ENCODE peak calls at places on chromosome 21, in ten cellular contexts. One of them, this sample, is unnamed.

GRCh38 chr21:41843584-41843983 is 35.6 kb downstream of the PRDM15 start:
- DNase-seq in ecto neural progenitor cell: no peak
- DNase-seq in bronchial epithelial cell: no peak
- DNase-seq in RWPE1: no peak
- DNase-seq in fibroblast of mammary gland: no peak
- DNase-seq in Calu3: no peak
- DNase-seq in substantia nigra: no peak
- DNase-seq in MG63: no peak
- DNase-seq in activated T-cell treated with anti-CD3 and anti-CD28 coated beads for 1 hour: no peak
- DNase-seq in type B pancreatic cell: no peak
- DNase-seq in this sample: no peak

GRCh38 chr21:34576043-34576466 is 38.9 kb downstream of the RCAN1 start:
- DNase-seq in ecto neural progenitor cell: no peak
- DNase-seq in bronchial epithelial cell: peak; percentile 95
- DNase-seq in RWPE1: peak; percentile 44
- DNase-seq in fibroblast of mammary gland: peak; percentile 62
- DNase-seq in Calu3: no peak
- DNase-seq in substantia nigra: no peak
- DNase-seq in MG63: no peak
- DNase-seq in activated T-cell treated with anti-CD3 and anti-CD28 coated beads for 1 hour: no peak
- DNase-seq in type B pancreatic cell: no peak
- DNase-seq in this sample: no peak

GRCh38 chr21:41321211-41321907 is 4.8 kb downstream of the FAM3B start:
- DNase-seq in ecto neural progenitor cell: no peak
- DNase-seq in bronchial epithelial cell: no peak
- DNase-seq in RWPE1: no peak
- DNase-seq in fibroblast of mammary gland: no peak
- DNase-seq in Calu3: no peak
- DNase-seq in substantia nigra: no peak
- DNase-seq in MG63: no peak
- DNase-seq in activated T-cell treated with anti-CD3 and anti-CD28 coated beads for 1 hour: no peak
- DNase-seq in type B pancreatic cell: no peak
- DNase-seq in this sample: no peak

GRCh38 chr21:26933448-26933847 is 33.4 kb downstream of the ADAMTS5 start:
- DNase-seq in ecto neural progenitor cell: no peak
- DNase-seq in bronchial epithelial cell: no peak
- DNase-seq in RWPE1: no peak
- DNase-seq in fibroblast of mammary gland: no peak
- DNase-seq in Calu3: no peak
- DNase-seq in substantia nigra: no peak
- DNase-seq in MG63: no peak
- DNase-seq in activated T-cell treated with anti-CD3 and anti-CD28 coated beads for 1 hour: no peak
- DNase-seq in type B pancreatic cell: no peak
- DNase-seq in this sample: no peak

GRCh38 chr21:26147535-26147934 is 23.0 kb downstream of the APP start:
- DNase-seq in ecto neural progenitor cell: no peak
- DNase-seq in bronchial epithelial cell: no peak
- DNase-seq in RWPE1: no peak
- DNase-seq in fibroblast of mammary gland: no peak
- DNase-seq in Calu3: no peak
- DNase-seq in substantia nigra: no peak
- DNase-seq in MG63: no peak
- DNase-seq in activated T-cell treated with anti-CD3 and anti-CD28 coated beads for 1 hour: no peak
- DNase-seq in type B pancreatic cell: no peak
- DNase-seq in this sample: no peak

GRCh38 chr21:24826822-24827221 is 780.5 kb downstream of the MRPL39 start:
- DNase-seq in ecto neural progenitor cell: no peak
- DNase-seq in bronchial epithelial cell: no peak
- DNase-seq in RWPE1: no peak
- DNase-seq in fibroblast of mammary gland: no peak
- DNase-seq in Calu3: no peak
- DNase-seq in substantia nigra: no peak
- DNase-seq in MG63: no peak
- DNase-seq in activated T-cell treated with anti-CD3 and anti-CD28 coated beads for 1 hour: no peak
- DNase-seq in type B pancreatic cell: no peak
- DNase-seq in this sample: no peak

GRCh38 chr21:28410264-28410663 is 582.4 kb downstream of the LTN1 start:
- DNase-seq in ecto neural progenitor cell: no peak
- DNase-seq in bronchial epithelial cell: no peak
- DNase-seq in RWPE1: no peak
- DNase-seq in fibroblast of mammary gland: no peak
- DNase-seq in Calu3: no peak
- DNase-seq in substantia nigra: no peak
- DNase-seq in MG63: no peak
- DNase-seq in activated T-cell treated with anti-CD3 and anti-CD28 coated beads for 1 hour: no peak
- DNase-seq in type B pancreatic cell: no peak
- DNase-seq in this sample: no peak

GRCh38 chr21:38993561-38993960 is 187.8 kb downstream of the ETS2 start:
- DNase-seq in ecto neural progenitor cell: no peak
- DNase-seq in bronchial epithelial cell: peak; percentile 99
- DNase-seq in RWPE1: peak; percentile 91
- DNase-seq in fibroblast of mammary gland: peak; percentile 94
- DNase-seq in Calu3: peak; percentile 65
- DNase-seq in substantia nigra: no peak
- DNase-seq in MG63: peak; percentile 95
- DNase-seq in activated T-cell treated with anti-CD3 and anti-CD28 coated beads for 1 hour: no peak
- DNase-seq in type B pancreatic cell: no peak
- DNase-seq in this sample: peak; percentile 91

GRCh38 chr21:31446206-31446900 is 102.3 kb upstream of the TIAM1 start:
- DNase-seq in ecto neural progenitor cell: no peak
- DNase-seq in bronchial epithelial cell: no peak
- DNase-seq in RWPE1: no peak
- DNase-seq in fibroblast of mammary gland: no peak
- DNase-seq in Calu3: no peak
- DNase-seq in substantia nigra: no peak
- DNase-seq in MG63: no peak
- DNase-seq in activated T-cell treated with anti-CD3 and anti-CD28 coated beads for 1 hour: peak; percentile 25
- DNase-seq in type B pancreatic cell: no peak
- DNase-seq in this sample: no peak

GRCh38 chr21:38824124-38824822 is 18.5 kb downstream of the ETS2 start:
- DNase-seq in ecto neural progenitor cell: no peak
- DNase-seq in bronchial epithelial cell: no peak
- DNase-seq in RWPE1: no peak
- DNase-seq in fibroblast of mammary gland: peak; percentile 86
- DNase-seq in Calu3: no peak
- DNase-seq in substantia nigra: no peak
- DNase-seq in MG63: no peak
- DNase-seq in activated T-cell treated with anti-CD3 and anti-CD28 coated beads for 1 hour: no peak
- DNase-seq in type B pancreatic cell: no peak
- DNase-seq in this sample: no peak

GRCh38 chr21:20169812-20170576 is 828.2 kb upstream of the NCAM2 start:
- DNase-seq in ecto neural progenitor cell: no peak
- DNase-seq in bronchial epithelial cell: no peak
- DNase-seq in RWPE1: no peak
- DNase-seq in fibroblast of mammary gland: no peak
- DNase-seq in Calu3: no peak
- DNase-seq in substantia nigra: no peak
- DNase-seq in MG63: no peak
- DNase-seq in activated T-cell treated with anti-CD3 and anti-CD28 coated beads for 1 hour: no peak
- DNase-seq in type B pancreatic cell: no peak
- DNase-seq in this sample: no peak

GRCh38 chr21:43204638-43205037 is 35.8 kb downstream of the CRYAA start:
- DNase-seq in ecto neural progenitor cell: peak; percentile 7
- DNase-seq in bronchial epithelial cell: no peak
- DNase-seq in RWPE1: no peak
- DNase-seq in fibroblast of mammary gland: no peak
- DNase-seq in Calu3: no peak
- DNase-seq in substantia nigra: no peak
- DNase-seq in MG63: no peak
- DNase-seq in activated T-cell treated with anti-CD3 and anti-CD28 coated beads for 1 hour: no peak
- DNase-seq in type B pancreatic cell: peak; percentile 13
- DNase-seq in this sample: no peak

GRCh38 chr21:31872452-31873274 is at the start of gene HUNK:
- DNase-seq in ecto neural progenitor cell: peak; percentile 82
- DNase-seq in bronchial epithelial cell: no peak
- DNase-seq in RWPE1: no peak
- DNase-seq in fibroblast of mammary gland: peak; percentile 17
- DNase-seq in Calu3: peak; percentile 42
- DNase-seq in substantia nigra: no peak
- DNase-seq in MG63: peak; percentile 42
- DNase-seq in activated T-cell treated with anti-CD3 and anti-CD28 coated beads for 1 hour: no peak
- DNase-seq in type B pancreatic cell: peak; percentile 86
- DNase-seq in this sample: no peak

GRCh38 chr21:41141031-41141457 is 26.9 kb upstream of the BACE2 start:
- DNase-seq in ecto neural progenitor cell: no peak
- DNase-seq in bronchial epithelial cell: peak; percentile 35
- DNase-seq in RWPE1: peak; percentile 17
- DNase-seq in fibroblast of mammary gland: peak; percentile 5
- DNase-seq in Calu3: peak; percentile 8
- DNase-seq in substantia nigra: no peak
- DNase-seq in MG63: peak; percentile 89
- DNase-seq in activated T-cell treated with anti-CD3 and anti-CD28 coated beads for 1 hour: no peak
- DNase-seq in type B pancreatic cell: no peak
- DNase-seq in this sample: no peak

GRCh38 chr21:43364851-43365424 is 62.0 kb downstream of the SIK1 start:
- DNase-seq in ecto neural progenitor cell: no peak
- DNase-seq in bronchial epithelial cell: no peak
- DNase-seq in RWPE1: no peak
- DNase-seq in fibroblast of mammary gland: no peak
- DNase-seq in Calu3: no peak
- DNase-seq in substantia nigra: no peak
- DNase-seq in MG63: no peak
- DNase-seq in activated T-cell treated with anti-CD3 and anti-CD28 coated beads for 1 hour: no peak
- DNase-seq in type B pancreatic cell: no peak
- DNase-seq in this sample: no peak

GRCh38 chr21:17472167-17472566 is 40.7 kb upstream of the CXADR start:
- DNase-seq in ecto neural progenitor cell: no peak
- DNase-seq in bronchial epithelial cell: peak; percentile 82
- DNase-seq in RWPE1: no peak
- DNase-seq in fibroblast of mammary gland: no peak
- DNase-seq in Calu3: no peak
- DNase-seq in substantia nigra: no peak
- DNase-seq in MG63: no peak
- DNase-seq in activated T-cell treated with anti-CD3 and anti-CD28 coated beads for 1 hour: no peak
- DNase-seq in type B pancreatic cell: no peak
- DNase-seq in this sample: no peak

GRCh38 chr21:36210779-36211659 is 54.4 kb downstream of the DOP1B start:
- DNase-seq in ecto neural progenitor cell: no peak
- DNase-seq in bronchial epithelial cell: no peak
- DNase-seq in RWPE1: no peak
- DNase-seq in fibroblast of mammary gland: no peak
- DNase-seq in Calu3: no peak
- DNase-seq in substantia nigra: no peak
- DNase-seq in MG63: no peak
- DNase-seq in activated T-cell treated with anti-CD3 and anti-CD28 coated beads for 1 hour: no peak
- DNase-seq in type B pancreatic cell: no peak
- DNase-seq in this sample: no peak

GRCh38 chr21:36847189-36847588 is 119.3 kb downstream of the HLCS start:
- DNase-seq in ecto neural progenitor cell: no peak
- DNase-seq in bronchial epithelial cell: peak; percentile 88
- DNase-seq in RWPE1: peak; percentile 88
- DNase-seq in fibroblast of mammary gland: peak; percentile 74
- DNase-seq in Calu3: no peak
- DNase-seq in substantia nigra: no peak
- DNase-seq in MG63: peak; percentile 12
- DNase-seq in activated T-cell treated with anti-CD3 and anti-CD28 coated beads for 1 hour: no peak
- DNase-seq in type B pancreatic cell: no peak
- DNase-seq in this sample: no peak